ENCODE peak calls at places on chromosomes 1 and 21, in four cellular contexts. S, G, R and V are unnamed samples.

GRCh38 chr1:35452086-35452485 is 105.1 kb downstream of the KIAA0319L start:
- DNase-seq in G (no peak), S (no peak), R (no peak), V (no peak)

GRCh38 chr1:37473431-37474050 is 839 bp upstream of the ZC3H12A start:
- DNase-seq in S (peak), R (no peak), G (no peak), V (no peak)

GRCh38 chr21:37008705-37009104 is 2.2 kb downstream of the RIPPLY3 start:
- DNase-seq in G (no peak), S (no peak), R (no peak), V (no peak)

GRCh38 chr1:161182214-161182613 is 4.9 kb upstream of the B4GALT3 start:
- DNase-seq in S (no peak), G (no peak), R (no peak), V (no peak)

GRCh38 chr1:17307329-17307728 is 668 bp upstream of the PADI4 start:
- DNase-seq in R (no peak), G (no peak), S (no peak), V (no peak)

GRCh38 chr1:42692461-42692860 is 10.2 kb downstream of the YBX1 start:
- DNase-seq in R (no peak), G (no peak), S (no peak), V (no peak)

GRCh38 chr1:92858564-92859399 is 26.9 kb downstream of the RPL5 start:
- DNase-seq in S (peak), R (peak), G (no peak), V (peak)

GRCh38 chr1:172940170-172940855 is 110.4 kb downstream of the TNFSF18 start:
- DNase-seq in G (no peak), S (no peak), R (no peak), V (no peak)

GRCh38 chr1:151255381-151255780 is 847 bp downstream of the PSMD4 start:
- DNase-seq in G (no peak), R (no peak), S (no peak), V (no peak)

GRCh38 chr1:164728719-164729118 is 169.7 kb downstream of the PBX1 start:
- DNase-seq in R (no peak), S (no peak), G (no peak), V (no peak)

GRCh38 chr1:11713095-11713494 is 21.6 kb downstream of the DRAXIN start:
- DNase-seq in R (no peak), S (no peak), G (no peak), V (no peak)

GRCh38 chr1:75130312-75130677 is 3.9 kb upstream of the LHX8 start:
- DNase-seq in S (no peak), R (no peak), G (peak), V (no peak)

GRCh38 chr21:44920694-44921604 is at the start of gene ITGB2:
- DNase-seq in R (no peak), S (no peak), G (no peak), V (no peak)

GRCh38 chr1:204041232-204041767 is 31.6 kb upstream of the SOX13 start:
- DNase-seq in R (no peak), G (no peak), S (no peak), V (no peak)

GRCh38 chr1:191641420-191642215 is 516.6 kb upstream of the RGS18 start:
- DNase-seq in R (no peak), S (no peak), G (no peak), V (peak)

DNA sequence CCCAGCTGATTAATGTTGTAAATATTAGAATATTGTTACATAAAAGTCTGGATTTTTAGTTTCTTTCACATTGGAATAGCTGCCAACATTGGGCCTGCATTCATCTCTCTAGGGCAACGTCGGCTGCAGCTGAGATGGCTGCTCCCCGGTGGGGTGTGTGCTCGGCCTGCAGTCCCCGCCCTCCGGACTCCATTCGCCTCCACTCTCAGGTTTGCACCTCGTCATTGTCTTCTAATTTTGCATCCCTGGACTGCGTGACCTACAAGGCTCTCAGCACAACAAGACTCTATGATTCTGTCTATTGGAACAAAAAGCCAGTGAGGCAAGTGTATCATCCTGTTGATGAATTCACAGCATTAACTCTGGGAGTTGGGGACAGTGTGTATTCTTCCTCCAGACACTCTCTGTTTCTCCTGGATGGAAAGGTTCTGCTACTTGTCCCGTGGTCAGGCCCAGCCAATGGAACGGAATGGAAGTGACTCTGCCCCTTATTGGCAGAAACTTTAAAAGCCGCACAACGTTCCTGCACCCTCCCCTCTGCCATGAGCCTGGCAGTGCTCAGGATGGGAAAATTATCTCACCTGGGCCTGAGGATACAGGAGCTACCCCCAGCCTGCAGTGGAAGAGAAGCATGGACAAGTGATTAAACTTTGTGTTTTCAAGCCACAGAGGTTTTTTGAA is 105.0 kb upstream of the SAMD11 start:
- DNase-seq in S (no peak), G (no peak), R (no peak), V (no peak)
- TF ChIP-seq RNF2 in S (no peak), G (no peak), R (no peak), V (no peak)

GRCh38 chr1:30452170-30452569 is 271.2 kb downstream of the MATN1 start:
- DNase-seq in R (no peak), G (no peak), S (no peak), V (no peak)

GRCh38 chr1:30450148-30450817 is 273.1 kb downstream of the MATN1 start:
- DNase-seq in R (no peak), S (no peak), G (peak), V (no peak)

GRCh38 chr1:30451532-30452125 is 271.8 kb downstream of the MATN1 start:
- DNase-seq in R (no peak), G (peak), S (no peak), V (no peak)

GRCh38 chr1:30449428-30450147 is 273.8 kb downstream of the MATN1 start:
- DNase-seq in S (no peak), G (peak), R (no peak), V (no peak)

DNA sequence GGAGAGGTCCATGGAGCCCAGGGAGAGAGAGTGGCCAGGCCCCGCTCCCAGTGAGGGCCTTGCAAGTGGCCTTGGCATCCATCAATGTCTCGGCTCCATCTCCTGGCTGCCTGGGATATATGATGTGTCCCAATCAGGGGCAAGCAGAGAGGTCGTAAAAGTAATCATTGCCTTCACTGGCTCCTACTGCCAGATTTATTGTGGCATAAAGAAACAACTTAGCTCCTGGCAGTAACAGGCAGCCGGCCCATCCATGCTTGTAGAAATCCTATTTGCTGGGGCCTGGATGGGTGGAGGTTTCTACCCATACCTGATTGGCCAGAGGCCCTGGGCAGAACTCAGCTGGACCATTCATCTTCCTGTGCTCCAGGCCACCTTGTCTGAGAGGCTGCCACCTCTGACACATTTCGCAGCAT is 272.6 kb downstream of the MATN1 start:
- DNase-seq in S (no peak), R (no peak), G (peak), V (no peak)
- TF ChIP-seq RNF2 in S (no peak), R (no peak), G (no peak), V (no peak)

DNA sequence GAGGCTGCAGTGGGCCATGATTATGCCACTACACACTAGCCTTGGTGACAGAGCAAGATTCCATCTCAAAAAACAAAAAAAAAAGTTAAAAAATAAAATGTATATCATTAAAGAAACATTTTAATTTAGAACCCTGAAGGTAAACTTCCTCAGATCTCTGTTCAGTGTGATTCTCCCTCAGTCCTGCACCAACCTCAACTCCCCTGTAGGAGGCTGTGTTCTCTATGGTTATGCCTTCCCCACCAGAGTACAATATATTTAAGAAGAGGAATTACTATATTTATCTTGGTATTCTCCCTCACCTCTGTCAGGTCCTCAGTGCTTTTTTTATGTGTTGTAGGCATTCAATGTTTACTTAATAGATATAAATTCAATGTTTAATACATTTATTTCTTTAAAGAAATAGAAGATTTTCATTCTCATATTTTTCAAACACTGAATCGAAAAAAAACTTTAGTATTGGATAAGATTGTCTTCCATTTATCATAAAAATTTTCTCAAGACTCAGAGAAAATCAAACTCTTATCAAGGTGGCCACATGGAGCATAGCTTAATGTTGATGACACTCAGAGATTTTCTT is 4.8 kb upstream of the LRRC8B start:
- DNase-seq in G (no peak), R (peak), S (peak), V (peak)
- TF ChIP-seq RNF2 in G (no peak), R (no peak), S (no peak), V (no peak)

DNA sequence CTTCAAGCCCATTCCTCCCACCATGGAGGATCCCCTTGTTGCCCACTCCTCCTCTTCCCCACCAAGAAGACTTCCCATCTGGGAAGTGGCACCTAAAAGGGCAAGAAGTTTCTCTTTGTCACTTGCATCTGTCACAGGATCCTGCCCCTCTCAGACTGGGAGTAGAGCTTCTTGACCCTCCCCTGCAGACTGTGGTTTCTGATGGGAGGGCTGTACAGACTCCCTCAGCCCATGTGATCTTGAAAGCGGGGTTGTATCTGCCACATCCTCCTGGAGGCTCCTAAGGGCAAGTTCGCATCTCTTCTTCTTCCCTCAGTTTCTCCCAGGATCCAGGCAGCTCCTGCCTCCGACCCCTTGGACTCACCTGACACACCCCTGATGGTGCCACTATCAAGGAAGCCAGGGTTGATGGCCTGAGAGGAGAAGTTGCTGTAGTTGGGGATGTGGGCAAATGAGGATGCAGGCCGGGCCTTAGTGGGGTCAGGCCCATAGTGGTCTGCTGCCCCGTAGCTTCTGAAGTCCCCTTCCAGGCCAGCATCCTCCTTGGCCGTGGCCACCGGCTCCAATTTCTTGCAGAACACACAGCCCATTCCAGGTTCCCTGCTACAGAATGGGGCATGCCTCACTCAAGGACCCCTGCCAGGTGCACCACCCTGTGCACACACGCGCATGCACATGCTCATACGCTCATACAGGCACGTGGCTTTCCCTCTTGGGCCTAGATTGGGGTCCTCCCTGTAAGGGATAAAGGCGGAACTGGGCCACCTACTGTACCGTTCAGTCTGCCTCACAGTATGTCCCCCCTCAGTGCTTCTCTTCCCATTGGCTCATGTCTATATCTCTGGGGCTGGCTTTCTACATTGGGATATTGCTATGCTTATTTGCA is 11.4 kb downstream of the FGR start:
- DNase-seq in G (no peak), R (no peak), S (no peak), V (no peak)
- TF ChIP-seq RNF2 in G (no peak), R (no peak), S (no peak), V (no peak)

GRCh38 chr1:47178020-47178419 is 11.8 kb downstream of the PDZK1IP1 start:
- DNase-seq in G (no peak), S (no peak), R (no peak), V (no peak)
- TF ChIP-seq RNF2 in G (no peak), S (no peak), R (no peak), V (no peak)